ENCODE peak calls at places on chromosomes 6 and 20, in eight cellular contexts. L is AG20443; E is activated T-helper 1 cell treated with anti-CD3 and anti-CD28 coated beads, Interleukin-12 subunit alpha, Interleukin-12 subunit beta, Interleukin-2, Interleukin-4 antibody, amounts not matched to agents 30 ng/mL and 10 ng/mL and 1 ng/mL, durations not matched to agents 14 hours and 24 hours and 36 hours; B is effector CD4-positive, alpha-beta T cell; F is mesothelial cell of epicardium; U is cardiac fibroblast; C is AG10803; V is stimulated activated CD4-positive, alpha-beta T cell treated with anti-CD3 and anti-CD28 coated beads, Interleukin-1b, Interleukin-23, amount 100 ng/mL, for 48 hours. W is an unnamed sample.

GRCh38 chr6:2103644-2104523 is 141.5 kb downstream of the GMDS start:
- DNase-seq in L (peak; percentile 41), E (no peak), B (no peak), F (no peak), U (peak; percentile 71), C (peak; percentile 54), V (no peak), W (no peak)

GRCh38 chr6:98927534-98927933 is 20.2 kb downstream of the FBXL4 start:
- DNase-seq in L (no peak), E (no peak), B (no peak), F (no peak), U (no peak), C (no peak), V (no peak), W (no peak)

GRCh38 chr6:6455272-6455671 is 133.2 kb upstream of the LY86 start:
- DNase-seq in L (no peak), E (no peak), B (no peak), F (no peak), U (no peak), C (no peak), V (no peak), W (no peak)

GRCh38 chr20:14553774-14554524 is 216.5 kb upstream of the FLRT3 start:
- DNase-seq in L (peak; percentile 67), E (no peak), B (no peak), F (no peak), U (peak; percentile 13), C (peak; percentile 56), V (no peak), W (no peak)

GRCh38 chr6:21914121-21914973 is 320.8 kb downstream of the SOX4 start:
- DNase-seq in L (no peak), E (peak; percentile 8), B (no peak), F (peak; percentile 81), U (peak; percentile 34), C (no peak), V (peak; percentile 63), W (peak; percentile 67)

GRCh38 chr6:136037246-136037884 is 185.9 kb downstream of the PDE7B start:
- DNase-seq in L (no peak), E (no peak), B (no peak), F (no peak), U (peak; percentile 66), C (peak; percentile 45), V (peak; percentile 60), W (peak; percentile 37)

GRCh38 chr6:160882741-160883340 is 108.7 kb upstream of the MAP3K4 start:
- DNase-seq in L (peak; percentile 43), E (no peak), B (no peak), F (no peak), U (peak; percentile 37), C (peak; percentile 37), V (no peak), W (no peak)

GRCh38 chr6:16687045-16687444 is 74.2 kb downstream of the ATXN1 start:
- DNase-seq in L (no peak), E (no peak), B (no peak), F (no peak), U (no peak), C (no peak), V (no peak), W (no peak)

GRCh38 chr20:25296094-25297093 is 48.5 kb downstream of the PYGB start:
- DNase-seq in L (peak; percentile 83), E (no peak), B (no peak), F (no peak), U (peak; percentile 22), C (peak; percentile 51), V (peak; percentile 20), W (no peak)

GRCh38 chr6:39402239-39402751 is 79.8 kb upstream of the KCNK16 start:
- DNase-seq in L (peak; percentile 81), E (no peak), B (no peak), F (no peak), U (no peak), C (peak; percentile 94), V (no peak), W (no peak)

GRCh38 chr20:53786445-53787267 is 193.0 kb upstream of the ZNF217 start:
- DNase-seq in L (no peak), E (no peak), B (no peak), F (no peak), U (no peak), C (no peak), V (no peak), W (no peak)

GRCh38 chr6:53728570-53729194 is 63.1 kb upstream of the KLHL31 start:
- DNase-seq in L (peak; percentile 69), E (peak; percentile 32), B (peak; percentile 42), F (peak; percentile 82), U (peak; percentile 61), C (peak; percentile 31), V (peak; percentile 38), W (peak; percentile 38)

GRCh38 chr6:87029711-87030314 is 65.1 kb downstream of the CGA start:
- DNase-seq in L (peak; percentile 48), E (no peak), B (no peak), F (no peak), U (peak; percentile 81), C (peak; percentile 69), V (no peak), W (no peak)

GRCh38 chr6:108944707-108945685 is 96.8 kb downstream of the ARMC2 start:
- DNase-seq in L (peak; percentile 88), E (no peak), B (no peak), F (no peak), U (peak; percentile 94), C (peak; percentile 96), V (no peak), W (no peak)

GRCh38 chr6:33956206-33956605 is 152.4 kb upstream of the MLN start:
- DNase-seq in L (no peak), E (no peak), B (no peak), F (no peak), U (no peak), C (no peak), V (no peak), W (peak; percentile 21)

GRCh38 chr6:166173292-166173951 is 5.8 kb upstream of the TBXT start:
- DNase-seq in L (no peak), E (no peak), B (no peak), F (no peak), U (peak; percentile 10), C (no peak), V (no peak), W (no peak)

GRCh38 chr6:17473554-17473953 is 80.2 kb downstream of the CAP2 start:
- DNase-seq in L (no peak), E (no peak), B (no peak), F (no peak), U (no peak), C (peak; percentile 16), V (no peak), W (no peak)

GRCh38 chr6:45986746-45987274 is 28.9 kb downstream of the CLIC5 start:
- DNase-seq in L (no peak), E (no peak), B (no peak), F (no peak), U (no peak), C (no peak), V (no peak), W (no peak)

GRCh38 chr6:139888691-139889122 is 514.3 kb upstream of the CITED2 start:
- DNase-seq in L (peak; percentile 24), E (no peak), B (no peak), F (no peak), U (no peak), C (peak; percentile 65), V (no peak), W (no peak)

GRCh38 chr6:161575508-161576254 is 301.8 kb upstream of the AGPAT4 start:
- DNase-seq in L (no peak), E (no peak), B (no peak), F (no peak), U (no peak), C (no peak), V (no peak), W (no peak)

GRCh38 chr20:4483481-4483880 is 238.2 kb upstream of the PRND start:
- DNase-seq in L (peak; percentile 46), E (no peak), B (no peak), F (no peak), U (peak; percentile 70), C (peak; percentile 77), V (no peak), W (no peak)

GRCh38 chr20:4568560-4568959 is 153.1 kb upstream of the PRND start:
- DNase-seq in L (no peak), E (no peak), B (no peak), F (no peak), U (no peak), C (no peak), V (no peak), W (no peak)

GRCh38 chr6:148898360-148899005 is 151.7 kb downstream of the UST start:
- DNase-seq in L (no peak), E (no peak), B (no peak), F (no peak), U (no peak), C (peak; percentile 68), V (no peak), W (no peak)

GRCh38 chr6:138346302-138347195 is 31.2 kb upstream of the SMIM28 start:
- DNase-seq in L (peak; percentile 56), E (no peak), B (no peak), F (no peak), U (peak; percentile 60), C (peak; percentile 75), V (no peak), W (no peak)

GRCh38 chr20:23374441-23374840 is 12.5 kb downstream of the GZF1 start:
- DNase-seq in L (no peak), E (no peak), B (no peak), F (no peak), U (no peak), C (no peak), V (no peak), W (no peak)

GRCh38 chr20:25508083-25508770 is 77.1 kb downstream of the NINL start:
- DNase-seq in L (peak; percentile 65), E (no peak), B (no peak), F (no peak), U (peak; percentile 75), C (peak; percentile 37), V (no peak), W (no peak)

GRCh38 chr6:13462380-13463326 is 24.7 kb downstream of the GFOD1 start:
- DNase-seq in L (peak; percentile 78), E (no peak), B (no peak), F (no peak), U (no peak), C (peak; percentile 74), V (no peak), W (no peak)

GRCh38 chr6:90596967-90597539 is 10.2 kb upstream of the MAP3K7 start:
- DNase-seq in L (no peak), E (no peak), B (no peak), F (no peak), U (no peak), C (no peak), V (no peak), W (no peak)

GRCh38 chr6:148711833-148712653 is 34.8 kb upstream of the UST start:
- DNase-seq in L (peak; percentile 22), E (no peak), B (no peak), F (no peak), U (peak; percentile 41), C (peak; percentile 37), V (no peak), W (no peak)

GRCh38 chr6:113306552-113307145 is 550.5 kb upstream of the MARCKS start:
- DNase-seq in L (no peak), E (peak; percentile 17), B (no peak), F (no peak), U (peak; percentile 39), C (no peak), V (peak; percentile 4), W (peak; percentile 41)

GRCh38 chr20:50172347-50173013 is 18.1 kb upstream of the CEBPB start:
- DNase-seq in L (peak; percentile 92), E (no peak), B (no peak), F (peak; percentile 65), U (peak; percentile 71), C (peak; percentile 69), V (no peak), W (peak; percentile 96)

GRCh38 chr6:129501401-129502051 is 208.5 kb downstream of the ARHGAP18 start:
- DNase-seq in L (peak; percentile 80), E (no peak), B (no peak), F (no peak), U (peak; percentile 97), C (peak; percentile 88), V (no peak), W (peak; percentile 86)

GRCh38 chr6:140364916-140365315 is 990.5 kb upstream of the CITED2 start:
- DNase-seq in L (no peak), E (no peak), B (no peak), F (no peak), U (no peak), C (no peak), V (no peak), W (no peak)

GRCh38 chr6:63272397-63272796 is 47.4 kb downstream of the LGSN start:
- DNase-seq in L (peak; percentile 17), E (no peak), B (no peak), F (no peak), U (peak; percentile 46), C (peak; percentile 15), V (no peak), W (no peak)